ENCODE peak calls at places on chromosomes 13 and 19, in six cellular contexts. O is neuronal stem cell, Y is mesendoderm, P is OCI-LY7, I is heart left ventricle, H is ascending aorta. G is an unnamed sample.

GRCh38 chr13:108924154-108924940 is 294.9 kb downstream of the MYO16 start:
- DNase-seq in O (no peak), Y (peak), P (no peak), I (no peak), H (no peak), G (peak)

GRCh38 chr13:42011601-42012401 is 36.6 kb upstream of the DGKH start:
- DNase-seq in O (no peak), Y (peak), P (no peak), I (peak), H (no peak), G (no peak)

GRCh38 chr19:29767039-29767735 is 44.6 kb upstream of the CCNE1 start:
- DNase-seq in O (no peak), Y (no peak), P (no peak), I (no peak), H (no peak), G (no peak)

GRCh38 chr19:42325896-42326771 is 699 bp downstream of the MEGF8 start:
- DNase-seq in O (no peak), Y (peak), P (peak), I (peak), H (no peak), G (peak)

GRCh38 chr13:85512421-85512820 is 286.8 kb downstream of the SLITRK6 start:
- DNase-seq in O (no peak), Y (no peak), P (no peak), I (no peak), H (no peak), G (no peak)

GRCh38 chr19:42120276-42121010 is 11.8 kb downstream of the POU2F2 start:
- DNase-seq in O (no peak), Y (no peak), P (no peak), I (no peak), H (no peak), G (no peak)

GRCh38 chr19:5001547-5002131 is 32.7 kb downstream of the KDM4B start:
- DNase-seq in O (no peak), Y (peak), P (peak), I (no peak), H (no peak), G (peak)

GRCh38 chr19:41945135-41945766 is 13.9 kb downstream of the RABAC1 start:
- DNase-seq in O (no peak), Y (no peak), P (peak), I (no peak), H (no peak), G (no peak)

GRCh38 chr19:48999481-49000325 is 6.0 kb downstream of the RUVBL2 start:
- DNase-seq in O (peak), Y (peak), P (peak), I (no peak), H (no peak), G (peak)

GRCh38 chr13:29125934-29126424 is 305.8 kb downstream of the MTUS2 start:
- DNase-seq in O (no peak), Y (no peak), P (no peak), I (no peak), H (no peak), G (no peak)

GRCh38 chr13:35699805-35700204 is 223.3 kb upstream of the MAB21L1 start:
- DNase-seq in O (no peak), Y (no peak), P (no peak), I (no peak), H (no peak), G (no peak)

GRCh38 chr13:50161052-50161451 is 145.8 kb downstream of the KCNRG start:
- DNase-seq in O (no peak), Y (no peak), P (no peak), I (no peak), H (no peak), G (peak)

GRCh38 chr13:24894972-24895300 is 131.0 kb downstream of the RNF17 start:
- DNase-seq in O (no peak), Y (no peak), P (no peak), I (no peak), H (no peak), G (no peak)

GRCh38 chr19:16585808-16586476 is 13.7 kb upstream of the SLC35E1 start:
- DNase-seq in O (no peak), Y (no peak), P (peak), I (no peak), H (no peak), G (peak)

GRCh38 chr13:110676511-110677204 is 29.3 kb downstream of the CARS2 start:
- DNase-seq in O (no peak), Y (no peak), P (peak), I (no peak), H (peak), G (no peak)

GRCh38 chr13:51315658-51316057 is 23.8 kb upstream of the SERPINE3 start:
- DNase-seq in O (no peak), Y (no peak), P (no peak), I (no peak), H (no peak), G (no peak)

GRCh38 chr19:13208964-13209796 is 59.0 kb downstream of the IER2 start:
- DNase-seq in O (no peak), Y (no peak), P (no peak), I (no peak), H (no peak), G (no peak)

GRCh38 chr13:109914111-109914510 is 127.7 kb upstream of the IRS2 start:
- DNase-seq in O (no peak), Y (no peak), P (no peak), I (no peak), H (no peak), G (no peak)

GRCh38 chr13:48448963-48449614 is 36.2 kb upstream of the LPAR6 start:
- DNase-seq in O (no peak), Y (no peak), P (no peak), I (no peak), H (no peak), G (peak)

GRCh38 chr19:36221474-36221873 is 6.6 kb downstream of the ZNF146 start:
- DNase-seq in O (no peak), Y (no peak), P (no peak), I (no peak), H (no peak), G (no peak)

GRCh38 chr19:19105365-19106060 is 32.8 kb downstream of the TMEM161A start:
- DNase-seq in O (peak), Y (peak), P (peak), I (peak), H (no peak), G (no peak)

GRCh38 chr13:92843549-92843948 is 383.1 kb upstream of the GPC6 start:
- DNase-seq in O (no peak), Y (no peak), P (no peak), I (no peak), H (no peak), G (peak)

GRCh38 chr19:34182125-34182524 is 9.8 kb downstream of the LSM14A start:
- DNase-seq in O (no peak), Y (no peak), P (no peak), I (no peak), H (no peak), G (no peak)

GRCh38 chr19:40348961-40349507 is 539 bp downstream of the PLD3 start:
- DNase-seq in O (no peak), Y (peak), P (peak), I (no peak), H (no peak), G (peak)

DNA sequence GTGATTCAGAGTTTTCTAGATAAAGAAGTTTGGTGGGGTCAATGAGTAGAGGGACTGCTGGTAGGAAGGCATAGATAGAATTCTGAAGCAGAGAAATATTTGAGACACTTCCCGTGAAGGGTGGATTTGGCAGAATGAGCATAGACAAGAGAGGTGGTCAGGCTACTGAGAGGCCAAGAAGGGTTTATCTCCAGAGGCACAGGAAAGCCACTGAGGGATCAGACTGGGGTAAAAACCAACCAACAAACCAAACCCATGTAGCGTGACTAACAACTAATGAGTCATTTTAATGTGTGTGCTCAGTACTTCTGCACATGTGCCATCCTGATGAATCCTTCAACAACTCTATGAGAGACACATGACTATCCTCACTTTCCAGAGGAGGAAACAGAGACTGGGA is 60.0 kb upstream of the SERP2 start:
- DNase-seq in O (no peak), Y (no peak), P (no peak), I (no peak), H (peak), G (peak)
- H3K27ac ChIP-seq in O (no peak), Y (no peak), P (no peak), I (no peak), H (peak), G (peak)

DNA sequence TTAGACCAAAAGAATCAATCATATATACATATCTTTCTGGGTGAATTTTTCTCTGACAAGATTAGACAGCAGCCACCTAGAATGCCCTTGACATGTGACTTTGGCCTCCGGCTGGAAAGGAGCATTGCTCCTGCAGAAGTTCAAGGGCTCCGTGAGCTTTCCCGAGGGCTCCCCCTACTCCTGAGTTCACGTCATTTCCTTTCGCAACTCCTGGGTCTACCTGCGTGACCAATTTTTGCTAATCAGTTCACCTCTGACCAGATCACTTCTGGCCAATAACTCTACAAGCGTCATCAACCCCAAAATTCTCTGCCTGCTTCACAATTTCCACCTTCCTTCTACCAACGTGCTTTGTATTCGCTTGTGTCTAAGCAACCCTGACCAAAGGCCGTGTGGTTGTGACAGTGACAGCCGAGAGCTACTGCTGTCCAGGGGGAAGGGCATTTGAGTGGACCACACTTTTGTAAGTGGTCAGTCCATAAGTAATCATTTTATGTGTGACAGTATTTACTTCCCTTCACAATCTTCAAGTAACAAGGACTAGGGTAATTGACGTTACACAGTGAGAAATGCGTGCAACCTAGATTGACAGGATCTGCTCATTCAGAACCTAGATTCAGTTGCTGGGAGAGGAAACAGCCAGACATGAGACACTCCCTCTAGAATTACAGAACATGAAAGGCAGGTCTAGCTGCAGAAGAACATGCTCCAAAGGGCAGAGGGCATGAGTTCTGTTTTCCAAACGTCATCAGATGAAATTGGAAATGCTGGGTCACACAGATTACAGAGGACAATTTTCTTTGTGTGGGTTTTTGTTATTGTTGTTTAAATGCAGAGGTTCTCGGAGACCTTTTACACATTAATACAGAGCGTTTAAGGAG is 145.9 kb upstream of the SPACA7 start:
- DNase-seq in O (no peak), Y (no peak), P (no peak), I (no peak), H (no peak), G (no peak)
- H3K27ac ChIP-seq in O (no peak), Y (no peak), P (no peak), I (no peak), H (no peak), G (no peak)

GRCh38 chr19:3683866-3684816 is 16.1 kb downstream of the PIP5K1C start:
- DNase-seq in O (no peak), Y (peak), P (no peak), I (no peak), H (no peak), G (no peak)

GRCh38 chr19:3682741-3683404 is 17.4 kb downstream of the PIP5K1C start:
- DNase-seq in O (no peak), Y (peak), P (no peak), I (peak), H (no peak), G (no peak)

GRCh38 chr19:3684817-3685410 is 15.4 kb downstream of the PIP5K1C start:
- DNase-seq in O (no peak), Y (no peak), P (no peak), I (no peak), H (no peak), G (no peak)

GRCh38 chr19:3682286-3682685 is 18.0 kb downstream of the PIP5K1C start:
- DNase-seq in O (no peak), Y (no peak), P (no peak), I (no peak), H (no peak), G (no peak)

DNA sequence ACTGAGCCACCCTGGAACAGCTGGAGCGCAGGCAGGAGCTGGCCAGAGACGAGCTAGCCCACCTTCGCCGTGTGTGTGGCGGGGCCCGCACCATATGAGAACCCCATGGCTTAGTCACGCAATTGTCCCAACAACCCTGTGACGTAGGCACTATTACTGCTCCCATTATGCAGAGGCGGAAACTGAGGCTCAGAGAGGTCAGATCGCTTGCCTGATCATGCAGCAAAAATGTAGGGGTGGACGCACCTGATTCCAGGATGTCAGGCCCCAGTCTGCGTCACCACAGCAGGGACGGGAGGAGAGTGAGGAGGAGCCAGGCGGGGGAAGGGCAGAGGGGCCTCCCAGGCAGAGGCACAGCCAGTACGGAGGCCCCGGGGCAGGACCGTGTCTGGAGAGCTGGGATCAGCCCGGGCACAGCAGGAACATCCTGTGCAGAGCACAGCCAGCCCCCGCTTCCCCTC is 16.8 kb downstream of the PIP5K1C start:
- DNase-seq in O (no peak), Y (peak), P (no peak), I (peak), H (no peak), G (no peak)
- H3K27ac ChIP-seq in O (no peak), Y (peak), P (no peak), I (peak), H (no peak), G (no peak)

GRCh38 chr19:38707512-38708114 is 36.7 kb downstream of the CAPN12 start:
- DNase-seq in O (no peak), Y (no peak), P (no peak), I (peak), H (no peak), G (no peak)
- H3K27ac ChIP-seq in O (no peak), Y (no peak), P (no peak), I (peak), H (peak), G (no peak)

GRCh38 chr19:45827459-45828093 is 12.5 kb upstream of the RSPH6A start:
- DNase-seq in O (no peak), Y (no peak), P (no peak), I (no peak), H (no peak), G (no peak)
- H3K27ac ChIP-seq in O (no peak), Y (no peak), P (no peak), I (no peak), H (no peak), G (no peak)

GRCh38 chr19:662962-663681 is at the start of gene RNF126:
- DNase-seq in O (peak), Y (peak), P (peak), I (peak), H (peak), G (peak)

GRCh38 chr19:662207-662961 is 630 bp downstream of the RNF126 start:
- DNase-seq in O (no peak), Y (peak), P (peak), I (no peak), H (no peak), G (peak)

GRCh38 chr19:663682-664117 is 686 bp upstream of the RNF126 start:
- DNase-seq in O (no peak), Y (no peak), P (no peak), I (no peak), H (no peak), G (no peak)

GRCh38 chr19:660793-661426 is 2.1 kb downstream of the RNF126 start:
- DNase-seq in O (no peak), Y (no peak), P (no peak), I (no peak), H (no peak), G (no peak)

GRCh38 chr19:661427-662196 is 1.4 kb downstream of the RNF126 start:
- DNase-seq in O (no peak), Y (no peak), P (peak), I (no peak), H (no peak), G (peak)
- H3K27ac ChIP-seq in O (no peak), Y (no peak), P (peak), I (peak), H (peak), G (peak)

GRCh38 chr13:40596484-40596883 is 70.0 kb downstream of the FOXO1 start:
- DNase-seq in O (no peak), Y (no peak), P (peak), I (no peak), H (no peak), G (no peak)
- H3K27ac ChIP-seq in O (no peak), Y (no peak), P (peak), I (no peak), H (peak), G (no peak)

GRCh38 chr13:46665243-46665629 is 112.3 kb downstream of the LRCH1 start:
- DNase-seq in O (no peak), Y (no peak), P (no peak), I (no peak), H (no peak), G (no peak)
- H3K27ac ChIP-seq in O (no peak), Y (no peak), P (peak), I (peak), H (peak), G (no peak)

GRCh38 chr13:94301487-94301886 is 178.0 kb downstream of the DCT start:
- DNase-seq in O (no peak), Y (no peak), P (no peak), I (no peak), H (no peak), G (no peak)
- H3K27ac ChIP-seq in O (no peak), Y (no peak), P (no peak), I (no peak), H (no peak), G (no peak)

G was measured in mammary epithelial cell.